ENCODE peak calls at places on chromosomes 11 and 22, in eight cellular contexts. A is neuronal stem cell; N is dorsolateral prefrontal cortex; U is lower lobe of right lung; Q is caudate nucleus; G is CD8-positive, alpha-beta memory T cell; F is coronary artery; B is SK-N-SH. X is an unnamed sample.

GRCh38 chr22:21641417-21641794 is 696 bp upstream of the SDF2L1 start:
- DNase-seq in F (no peak), G (no peak), Q (no peak), A (no peak), B (peak; percentile 76), N (no peak), U (peak; percentile 64), X (no peak)

GRCh38 chr11:1162153-1162497 is 4.4 kb downstream of the MUC5AC start:
- DNase-seq in F (no peak), B (peak; percentile 22), G (no peak), Q (no peak), U (no peak), N (peak; percentile 5), A (no peak), X (no peak)

GRCh38 chr11:117189191-117189940 is 9.8 kb upstream of the TAGLN start:
- DNase-seq in N (peak; percentile 30), B (no peak), G (peak; percentile 33), U (peak; percentile 80), A (no peak), F (peak; percentile 64), Q (no peak), X (no peak)

GRCh38 chr11:112968988-112969714 is 7.9 kb downstream of the NCAM1 start:
- DNase-seq in B (peak; percentile 25), F (no peak), U (no peak), N (no peak), G (no peak), A (no peak), Q (no peak), X (no peak)

GRCh38 chr11:111299111-111300026 is 1.0 kb downstream of the POU2AF3 start:
- DNase-seq in A (peak; percentile 52), Q (peak; percentile 37), F (no peak), U (peak; percentile 80), G (no peak), N (peak; percentile 81), B (peak; percentile 92), X (no peak)

GRCh38 chr22:20424937-20425587 is 12.6 kb downstream of the SCARF2 start:
- DNase-seq in A (no peak), U (no peak), Q (no peak), B (peak; percentile 75), G (no peak), N (peak; percentile 80), F (no peak), X (no peak)

GRCh38 chr22:23062616-23063538 is 7.4 kb upstream of the GNAZ start:
- DNase-seq in Q (no peak), A (no peak), N (no peak), F (no peak), U (peak; percentile 20), G (no peak), B (peak; percentile 5), X (no peak)

GRCh38 chr22:43289976-43290663 is 53.1 kb downstream of the SCUBE1 start:
- DNase-seq in G (no peak), F (no peak), N (no peak), B (peak; percentile 54), Q (no peak), U (peak; percentile 70), A (no peak), X (no peak)

GRCh38 chr11:7965386-7965785 is at the start of gene NLRP10:
- DNase-seq in U (no peak), Q (no peak), F (no peak), N (no peak), B (no peak), G (no peak), A (no peak), X (no peak)

GRCh38 chr22:30196867-30197336 is 49.7 kb downstream of the LIF start:
- DNase-seq in N (no peak), A (no peak), F (no peak), Q (no peak), U (no peak), B (no peak), G (no peak), X (no peak)

GRCh38 chr11:128892866-128893565 is 1.9 kb downstream of the KCNJ5 start:
- DNase-seq in G (no peak), A (no peak), F (no peak), B (no peak), N (no peak), U (no peak), Q (no peak), X (no peak)

GRCh38 chr11:96008161-96008560 is 84.3 kb upstream of the MTMR2 start:
- DNase-seq in G (no peak), A (no peak), F (no peak), U (no peak), N (no peak), B (no peak), Q (no peak), X (no peak)
- H3K27ac ChIP-seq in G (no peak overlapping the region), A (no peak overlapping the region), F (peak overlapping the region; percentile 29), U (no peak overlapping the region), N (no peak overlapping the region), B (no peak overlapping the region), Q (no peak overlapping the region), X (no peak overlapping the region)

DNA sequence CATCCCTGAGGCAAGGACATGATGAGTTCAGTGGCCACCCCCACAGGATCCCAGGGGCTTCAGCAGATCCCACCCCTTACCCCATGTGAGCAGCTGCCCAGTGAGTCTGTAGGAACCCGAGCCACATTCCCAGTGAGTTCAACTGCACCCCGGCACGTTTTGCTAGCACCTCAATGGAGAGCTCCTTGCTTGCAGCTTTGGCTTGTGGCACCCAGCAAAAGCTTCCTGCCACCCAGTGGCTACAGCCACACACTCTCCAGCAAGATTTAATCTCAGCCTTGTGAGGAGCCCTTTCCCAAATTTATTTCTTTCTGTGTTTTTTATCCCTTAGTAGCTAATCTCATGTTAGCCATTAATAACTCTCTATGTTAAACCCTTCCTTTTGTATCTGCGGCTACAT is 4.0 kb downstream of the SAA1 start:
- DNase-seq in N (no peak), G (no peak), F (no peak), Q (no peak), B (no peak), A (no peak), U (no peak), X (no peak)
- H3K27ac ChIP-seq in N (no peak overlapping the region), G (no peak overlapping the region), F (no peak overlapping the region), Q (no peak overlapping the region), B (no peak overlapping the region), A (no peak overlapping the region), U (no peak overlapping the region), X (no peak overlapping the region)

GRCh38 chr11:61975638-61976419 is 8.4 kb upstream of the FTH1 start:
- DNase-seq in B (no peak), G (no peak), N (peak; percentile 38), F (no peak), A (no peak), U (no peak), Q (no peak), X (no peak)

GRCh38 chr11:61972796-61973602 is 5.6 kb upstream of the FTH1 start:
- DNase-seq in G (no peak), A (no peak), B (no peak), N (peak; percentile 39), Q (no peak), U (no peak), F (no peak), X (no peak)

GRCh38 chr11:61974766-61975631 is 7.6 kb upstream of the FTH1 start:
- DNase-seq in Q (no peak), N (peak; percentile 28), A (no peak), U (no peak), G (no peak), B (no peak), F (no peak), X (no peak)

GRCh38 chr11:61972112-61972795 is 4.8 kb upstream of the FTH1 start:
- DNase-seq in U (no peak), N (peak; percentile 19), G (no peak), B (no peak), Q (no peak), A (no peak), F (no peak), X (no peak)

GRCh38 chr11:61973603-61974162 is 6.2 kb upstream of the FTH1 start:
- DNase-seq in B (no peak), G (no peak), F (no peak), N (peak; percentile 41), U (no peak), A (no peak), Q (no peak), X (no peak)
- H3K27ac ChIP-seq in B (peak overlapping the region; percentile 97), G (peak overlapping the region; percentile 82), F (peak overlapping the region; percentile 98), N (peak overlapping the region; percentile 100), U (peak overlapping the region; percentile 97), A (no peak overlapping the region), Q (peak overlapping the region; percentile 99), X (no peak overlapping the region)

GRCh38 chr11:61295596-61295926 is 445 bp upstream of the VWCE start:
- DNase-seq in F (no peak), A (no peak), N (peak; percentile 52), B (no peak), U (no peak), Q (no peak), G (no peak), X (no peak)

GRCh38 chr11:61297741-61298140 is 2.6 kb upstream of the VWCE start:
- DNase-seq in F (no peak), B (no peak), N (no peak), Q (no peak), G (no peak), U (no peak), A (no peak), X (no peak)

GRCh38 chr11:61297341-61297740 is 2.2 kb upstream of the VWCE start:
- DNase-seq in U (no peak), A (no peak), B (no peak), N (no peak), Q (no peak), F (no peak), G (no peak), X (no peak)

GRCh38 chr11:61293869-61294716 is 1.0 kb downstream of the VWCE start:
- DNase-seq in B (peak; percentile 88), G (peak; percentile 55), F (peak; percentile 76), U (peak; percentile 55), Q (no peak), N (peak; percentile 55), A (peak; percentile 31), X (no peak)

GRCh38 chr11:61294717-61295595 is at the start of gene VWCE:
- DNase-seq in U (peak; percentile 61), Q (no peak), N (peak; percentile 74), G (peak; percentile 69), F (peak; percentile 76), B (peak; percentile 89), A (peak; percentile 72), X (no peak)
- H3K27ac ChIP-seq in U (peak within 1 kb of the TSS; percentile 18), Q (no peak within 1 kb of the TSS), N (peak within 1 kb of the TSS; percentile 3), G (no peak within 1 kb of the TSS), F (peak within 1 kb of the TSS; percentile 7), B (no peak within 1 kb of the TSS), A (peak within 1 kb of the TSS; percentile 74), X (no peak within 1 kb of the TSS)

GRCh38 chr22:44777364-44777756 is 25.0 kb downstream of the ARHGAP8 start:
- DNase-seq in F (no peak), G (no peak), Q (no peak), U (no peak), A (no peak), B (no peak), N (no peak), X (no peak)
- H3K27ac ChIP-seq in F (no peak overlapping the region), G (no peak overlapping the region), Q (no peak overlapping the region), U (no peak overlapping the region), A (no peak overlapping the region), B (no peak overlapping the region), N (no peak overlapping the region), X (no peak overlapping the region)